ENCODE peak calls at places on chromosomes 12 and 14, in eight cellular contexts. V is activated CD8-positive, alpha-beta T cell treated with anti-CD3 and anti-CD28 coated beads, Interleukin-2, amount 10 ng/mL, durations not matched to agents 7 days and 5 days; U is non-pigmented ciliary epithelial cell; K is CD4-positive, alpha-beta T cell; M is cardiac muscle cell; Q is IMR-90; J is NCI-H1092 treated with DMSO at 0.1 percent for 48 hours; F is left cardiac atrium. X is an unnamed sample.
A peak's percentile ranks its signal among the peaks of the same experiment; 100 is the strongest.

GRCh38 chr12:32702470-32702869 is 23.4 kb downstream of the DNM1L start:
- DNase-seq in V (no peak), U (no peak), K (no peak), M (no peak), Q (no peak), J (no peak), F (no peak), X (peak; percentile 5)

GRCh38 chr14:75454963-75455546 is 27.2 kb downstream of the JDP2 start:
- DNase-seq in V (no peak), U (peak; percentile 31), K (no peak), M (peak; percentile 85), Q (peak; percentile 76), J (no peak), F (peak; percentile 73), X (peak; percentile 60)

GRCh38 chr12:90628213-90628612 is 326.8 kb downstream of the CCER1 start:
- DNase-seq in V (no peak), U (no peak), K (no peak), M (no peak), Q (no peak), J (no peak), F (no peak), X (no peak)

GRCh38 chr12:52127683-52128450 is 48.4 kb downstream of the SMIM41 start:
- DNase-seq in V (no peak), U (no peak), K (no peak), M (no peak), Q (no peak), J (no peak), F (no peak), X (no peak)

GRCh38 chr12:56333197-56333678 is 562 bp downstream of the PAN2 start:
- DNase-seq in V (no peak), U (no peak), K (no peak), M (no peak), Q (no peak), J (no peak), F (no peak), X (no peak)

GRCh38 chr12:14765398-14765797 is 37.9 kb downstream of the WBP11 start:
- DNase-seq in V (no peak), U (no peak), K (no peak), M (no peak), Q (no peak), J (no peak), F (no peak), X (no peak)

GRCh38 chr12:32644455-32644854 is 34.6 kb upstream of the DNM1L start:
- DNase-seq in V (no peak), U (no peak), K (no peak), M (peak; percentile 73), Q (no peak), J (no peak), F (no peak), X (no peak)

GRCh38 chr14:90728951-90729350 is 87.3 kb downstream of the TTC7B start:
- DNase-seq in V (no peak), U (no peak), K (no peak), M (no peak), Q (no peak), J (no peak), F (no peak), X (no peak)

GRCh38 chr14:94113908-94114588 is 3.5 kb downstream of the IFI27 start:
- DNase-seq in V (no peak), U (no peak), K (no peak), M (no peak), Q (peak; percentile 31), J (no peak), F (no peak), X (no peak)

GRCh38 chr12:25591132-25591531 is 38.0 kb upstream of the LMNTD1 start:
- DNase-seq in V (no peak), U (no peak), K (no peak), M (peak; percentile 16), Q (no peak), J (no peak), F (no peak), X (peak; percentile 15)

GRCh38 chr12:109737111-109737510 is 23.5 kb downstream of the FAM222A start:
- DNase-seq in V (no peak), U (no peak), K (no peak), M (no peak), Q (no peak), J (no peak), F (no peak), X (no peak)

GRCh38 chr12:85253823-85254222 is 26.2 kb upstream of the ALX1 start:
- DNase-seq in V (no peak), U (no peak), K (no peak), M (no peak), Q (no peak), J (no peak), F (no peak), X (peak; percentile 15)

GRCh38 chr14:26791117-26791806 is 193.4 kb upstream of the NOVA1 start:
- DNase-seq in V (no peak), U (no peak), K (no peak), M (no peak), Q (no peak), J (no peak), F (no peak), X (no peak)

GRCh38 chr14:61077946-61078738 is 97.1 kb downstream of the SLC38A6 start:
- DNase-seq in V (no peak), U (no peak), K (no peak), M (no peak), Q (peak; percentile 38), J (no peak), F (no peak), X (peak; percentile 19)

GRCh38 chr12:71159260-71159659 is 1.5 kb upstream of the TSPAN8 start:
- DNase-seq in V (no peak), U (no peak), K (no peak), M (no peak), Q (no peak), J (peak; percentile 69), F (no peak), X (no peak)

GRCh38 chr12:33718631-33719030 is 279.0 kb upstream of the SYT10 start:
- DNase-seq in V (no peak), U (no peak), K (no peak), M (no peak), Q (no peak), J (no peak), F (no peak), X (no peak)

GRCh38 chr12:70444903-70445302 is 78.8 kb downstream of the KCNMB4 start:
- DNase-seq in V (no peak), U (no peak), K (no peak), M (peak; percentile 49), Q (no peak), J (no peak), F (no peak), X (no peak)

GRCh38 chr12:108356902-108357806 is 18.0 kb upstream of the CMKLR1 start:
- DNase-seq in V (no peak), U (no peak), K (no peak), M (no peak), Q (no peak), J (no peak), F (no peak), X (no peak)

GRCh38 chr12:120257041-120257821 is 8.3 kb downstream of the PXN start:
- DNase-seq in V (no peak), U (peak; percentile 83), K (no peak), M (peak; percentile 97), Q (peak; percentile 93), J (no peak), F (peak; percentile 78), X (peak; percentile 42)

GRCh38 chr14:73255693-73256225 is 18.5 kb downstream of the PAPLN start:
- DNase-seq in V (no peak), U (no peak), K (no peak), M (no peak), Q (no peak), J (no peak), F (no peak), X (no peak)

GRCh38 chr12:116366456-116366776 is 88.9 kb upstream of the MED13L start:
- DNase-seq in V (no peak), U (no peak), K (no peak), M (no peak), Q (no peak), J (peak; percentile 46), F (no peak), X (no peak)

GRCh38 chr14:77641207-77641533 is 24.7 kb upstream of the SPTLC2 start:
- DNase-seq in V (no peak), U (no peak), K (no peak), M (no peak), Q (no peak), J (no peak), F (no peak), X (no peak)

GRCh38 chr12:125568306-125568705 is 503.1 kb downstream of the AACS start:
- DNase-seq in V (no peak), U (no peak), K (no peak), M (no peak), Q (no peak), J (no peak), F (no peak), X (no peak)

GRCh38 chr12:126668538-126668937 is 1598.4 kb upstream of the TMEM132C start:
- DNase-seq in V (no peak), U (peak; percentile 94), K (no peak), M (peak; percentile 70), Q (no peak), J (no peak), F (no peak), X (peak; percentile 1)

X was measured in ELR.